ENCODE peak calls at places on chromosomes 3 and 15, in four cellular contexts. One of them, this sample, is unnamed.

GRCh38 chr3:45923755-45924154 is 19.5 kb upstream of the CXCR6 start:
- DNase-seq in neuronal stem cell: no peak
- DNase-seq in GM20000: no peak
- DNase-seq in SHP77: no peak
- DNase-seq in this sample: no peak

GRCh38 chr3:87397210-87397609 is 120.8 kb upstream of the POU1F1 start:
- DNase-seq in SHP77: no peak
- DNase-seq in neuronal stem cell: no peak
- DNase-seq in GM20000: no peak
- DNase-seq in this sample: no peak

GRCh38 chr15:40441736-40442531 is 1.2 kb downstream of the BAHD1 start:
- DNase-seq in neuronal stem cell: no peak
- DNase-seq in GM20000: peak; percentile 67
- DNase-seq in SHP77: no peak
- DNase-seq in this sample: peak; percentile 52

GRCh38 chr3:98612587-98612986 is 19.2 kb upstream of the CPOX start:
- DNase-seq in GM20000: no peak
- DNase-seq in neuronal stem cell: no peak
- DNase-seq in SHP77: peak; percentile 9
- DNase-seq in this sample: peak; percentile 40

GRCh38 chr3:61986473-61986872 is 386.9 kb downstream of the FEZF2 start:
- DNase-seq in neuronal stem cell: no peak
- DNase-seq in SHP77: no peak
- DNase-seq in GM20000: no peak
- DNase-seq in this sample: no peak

GRCh38 chr3:104349836-104350235 is 1016.9 kb upstream of the ALCAM start:
- DNase-seq in neuronal stem cell: no peak
- DNase-seq in GM20000: no peak
- DNase-seq in SHP77: no peak
- DNase-seq in this sample: no peak

GRCh38 chr3:28780480-28780879 is 431.9 kb upstream of the AZI2 start:
- DNase-seq in SHP77: no peak
- DNase-seq in GM20000: no peak
- DNase-seq in neuronal stem cell: no peak
- DNase-seq in this sample: no peak

GRCh38 chr15:66619152-66619903 is 53.5 kb upstream of the LCTL start:
- DNase-seq in GM20000: peak; percentile 82
- DNase-seq in neuronal stem cell: peak; percentile 62
- DNase-seq in SHP77: peak; percentile 21
- DNase-seq in this sample: peak; percentile 92

GRCh38 chr3:127390365-127391025 is 102.6 kb upstream of the PRR20G start:
- DNase-seq in SHP77: no peak
- DNase-seq in GM20000: no peak
- DNase-seq in neuronal stem cell: no peak
- DNase-seq in this sample: no peak

GRCh38 chr15:58070801-58071418 is 5.4 kb upstream of the ALDH1A2 start:
- DNase-seq in SHP77: peak; percentile 50
- DNase-seq in GM20000: peak; percentile 37
- DNase-seq in neuronal stem cell: peak; percentile 74
- DNase-seq in this sample: peak; percentile 57

GRCh38 chr15:31200735-31201151 is 99.2 kb upstream of the TRPM1 start:
- DNase-seq in GM20000: peak; percentile 55
- DNase-seq in neuronal stem cell: peak; percentile 23
- DNase-seq in SHP77: peak; percentile 68
- DNase-seq in this sample: no peak

GRCh38 chr3:14358426-14359211 is 43.8 kb upstream of the SLC6A6 start:
- DNase-seq in GM20000: no peak
- DNase-seq in SHP77: peak; percentile 24
- DNase-seq in neuronal stem cell: no peak
- DNase-seq in this sample: no peak

GRCh38 chr3:116302087-116302747 is 143.1 kb downstream of the LSAMP start:
- DNase-seq in GM20000: no peak
- DNase-seq in SHP77: no peak
- DNase-seq in neuronal stem cell: no peak
- DNase-seq in this sample: no peak

GRCh38 chr3:27593173-27593572 is 109.0 kb upstream of the SLC4A7 start:
- DNase-seq in GM20000: no peak
- DNase-seq in SHP77: no peak
- DNase-seq in neuronal stem cell: no peak
- DNase-seq in this sample: no peak

GRCh38 chr3:39317571-39318169 is 11.8 kb upstream of the CCR8 start:
- DNase-seq in GM20000: no peak
- DNase-seq in neuronal stem cell: no peak
- DNase-seq in SHP77: no peak
- DNase-seq in this sample: no peak

GRCh38 chr3:171190668-171191067 is 164.1 kb upstream of the SLC2A2 start:
- DNase-seq in neuronal stem cell: no peak
- DNase-seq in SHP77: no peak
- DNase-seq in GM20000: no peak
- DNase-seq in this sample: no peak